ENCODE peak calls at places on chromosomes 16 and 17, in ten cellular contexts. I is left ventricle myocardium inferior, Q is body of pancreas, Y is astrocyte, T is AG04450, B is HFF-Myc, O is cardiac muscle cell, C is thoracic aorta, E is AG10803, G is foreskin fibroblast. S is an unnamed sample.

GRCh38 chr16:85175724-85176233 is 63.5 kb upstream of the CIBAR2 start:
- DNase-seq in I (no peak), Q (no peak), Y (no peak), T (no peak), B (no peak), O (no peak), C (no peak), E (no peak), G (no peak), S (no peak)

GRCh38 chr16:15636392-15636873 is 6.5 kb downstream of the MARF1 start:
- DNase-seq in I (no peak), Q (no peak), Y (no peak), T (no peak), B (no peak), O (no peak), C (no peak), E (no peak), G (no peak), S (no peak)

GRCh38 chr16:82776466-82777146 is 149.8 kb downstream of the CDH13 start:
- DNase-seq in I (no peak), Q (no peak), Y (no peak), T (no peak), B (no peak), O (no peak), C (no peak), E (no peak), G (no peak), S (no peak)

GRCh38 chr16:56944954-56945839 is 13.3 kb downstream of the HERPUD1 start:
- DNase-seq in I (no peak), Q (peak; percentile 62), Y (no peak), T (no peak), B (no peak), O (no peak), C (no peak), E (no peak), G (no peak), S (no peak)

GRCh38 chr16:2246301-2246885 is 5.0 kb downstream of the ECI1 start:
- DNase-seq in I (no peak), Q (no peak), Y (no peak), T (no peak), B (no peak), O (no peak), C (no peak), E (no peak), G (no peak), S (no peak)

GRCh38 chr17:55398689-55399088 is 22.9 kb downstream of the MMD start:
- DNase-seq in I (no peak), Q (no peak), Y (peak; percentile 37), T (no peak), B (no peak), O (peak; percentile 67), C (no peak), E (peak; percentile 3), G (no peak), S (no peak)

GRCh38 chr16:15466131-15466530 is 31.7 kb downstream of the BMERB1 start:
- DNase-seq in I (no peak), Q (no peak), Y (no peak), T (no peak), B (no peak), O (no peak), C (no peak), E (no peak), G (no peak), S (no peak)

GRCh38 chr17:77864234-77865108 is 94.0 kb upstream of the TNRC6C start:
- DNase-seq in I (no peak), Q (no peak), Y (no peak), T (no peak), B (no peak), O (no peak), C (no peak), E (no peak), G (no peak), S (no peak)

GRCh38 chr16:1674751-1675664 is 3.1 kb upstream of the JPT2 start:
- DNase-seq in I (no peak), Q (no peak), Y (peak; percentile 80), T (peak; percentile 27), B (peak; percentile 33), O (no peak), C (no peak), E (peak; percentile 45), G (peak; percentile 65), S (no peak)

GRCh38 chr17:44149750-44150329 is 8.1 kb downstream of the HROB start:
- DNase-seq in I (no peak), Q (no peak), Y (no peak), T (no peak), B (no peak), O (no peak), C (no peak), E (no peak), G (no peak), S (no peak)

GRCh38 chr16:78895661-78896060 is 704.9 kb downstream of the MAF start:
- DNase-seq in I (no peak), Q (no peak), Y (no peak), T (no peak), B (no peak), O (no peak), C (no peak), E (no peak), G (no peak), S (no peak)

GRCh38 chr16:11224894-11225676 is 30.9 kb downstream of the SOCS1 start:
- DNase-seq in I (peak; percentile 26), Q (no peak), Y (no peak), T (no peak), B (no peak), O (no peak), C (no peak), E (no peak), G (no peak), S (no peak)

DNA sequence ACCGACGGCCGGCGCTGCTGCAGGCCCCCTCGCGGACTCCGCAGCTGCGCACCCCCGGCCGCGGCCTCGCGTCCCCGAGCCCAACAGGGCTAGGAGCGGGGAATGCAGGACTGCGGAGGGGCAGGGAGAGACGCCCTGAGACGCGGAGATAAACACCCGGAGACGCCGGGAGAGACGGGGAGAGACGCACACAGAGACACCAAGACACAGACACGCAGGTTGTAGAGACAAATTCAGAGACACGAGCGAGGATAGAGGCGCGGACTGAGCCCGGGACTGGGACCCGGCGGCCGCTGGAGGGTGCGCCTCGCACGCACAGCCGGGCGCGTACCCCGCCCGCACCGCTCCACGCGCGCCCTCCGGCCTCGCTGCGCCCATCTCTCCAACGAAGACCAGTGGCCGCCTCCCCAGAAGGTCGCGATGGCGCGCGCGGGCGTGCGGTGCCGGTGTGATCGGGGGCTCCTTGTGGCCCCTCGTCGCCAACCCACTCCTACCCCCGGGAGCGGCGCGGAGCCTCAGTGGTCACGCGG is 902 bp downstream of the STAC2 start:
- DNase-seq in I (no peak), Q (no peak), Y (no peak), T (no peak), B (no peak), O (no peak), C (no peak), E (no peak), G (no peak), S (no peak)
- H3K4me3 ChIP-seq in I (peak overlapping the region; percentile 66), Q (no peak overlapping the region), Y (no peak overlapping the region), T (no peak overlapping the region), B (no peak overlapping the region), O (peak overlapping the region; percentile 40), C (peak overlapping the region; percentile 78), E (no peak overlapping the region), G (no peak overlapping the region), S (peak overlapping the region; percentile 23)

DNA sequence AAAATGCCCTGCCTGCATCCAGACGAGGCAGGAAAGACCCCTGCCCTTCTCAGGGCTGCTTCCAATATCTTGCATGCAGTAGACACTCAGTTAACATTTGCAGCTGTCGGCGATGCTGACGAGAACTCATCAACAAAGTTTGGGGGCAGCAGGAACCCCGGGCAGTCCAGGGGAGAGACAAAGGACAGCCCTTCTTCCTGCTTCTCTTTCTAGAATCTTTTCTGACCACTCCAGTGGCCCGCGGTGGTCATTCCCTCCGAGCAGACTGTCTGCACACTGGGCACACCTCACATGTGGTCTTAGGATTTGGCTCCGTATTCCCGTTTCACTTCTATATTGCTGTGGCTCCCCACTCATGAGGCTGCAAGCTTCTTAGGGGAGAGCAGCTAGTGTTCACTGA is 31.0 kb upstream of the MFSD6L start:
- DNase-seq in I (no peak), Q (no peak), Y (no peak), T (no peak), B (no peak), O (no peak), C (no peak), E (no peak), G (no peak), S (no peak)
- H3K4me3 ChIP-seq in I (no peak overlapping the region), Q (no peak overlapping the region), Y (no peak overlapping the region), T (no peak overlapping the region), B (no peak overlapping the region), O (no peak overlapping the region), C (no peak overlapping the region), E (no peak overlapping the region), G (no peak overlapping the region), S (no peak overlapping the region)

DNA sequence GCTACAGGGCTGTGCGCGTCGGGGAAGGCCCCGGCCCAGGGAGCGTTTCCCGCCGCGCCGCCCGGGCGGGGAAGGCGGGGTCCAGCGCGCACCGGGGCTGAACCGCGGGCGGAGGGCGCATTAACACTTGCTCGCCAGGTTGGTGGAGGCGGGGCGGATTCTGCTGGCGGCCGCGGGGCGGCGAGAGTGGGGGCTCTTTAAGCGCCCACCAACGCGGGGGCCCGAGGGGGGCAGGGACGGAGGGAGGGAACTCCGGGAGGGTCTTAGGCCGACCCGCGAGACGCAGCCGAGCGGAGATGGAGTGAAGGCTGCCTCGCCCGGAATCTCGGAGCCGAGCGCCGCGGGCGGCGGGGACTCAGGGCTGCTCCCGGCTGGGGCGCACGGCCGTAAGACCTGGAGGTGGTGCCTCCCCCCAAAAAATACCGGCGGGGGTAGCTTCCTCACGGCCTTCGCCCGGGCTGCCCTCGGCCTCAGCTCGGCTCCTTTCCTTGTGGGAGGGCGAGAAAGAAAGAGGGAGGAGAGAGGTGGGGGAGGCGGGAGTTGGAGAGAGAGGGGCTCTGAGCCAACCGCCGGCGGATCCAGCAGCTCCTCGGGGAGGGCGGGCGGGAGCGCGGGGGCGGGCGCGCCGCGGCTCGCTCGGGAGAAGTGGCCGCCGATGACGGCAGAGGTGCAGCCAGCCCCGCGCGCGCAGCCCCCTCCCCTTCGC is 415 bp upstream of the FOXF1 start:
- DNase-seq in I (peak; percentile 37), Q (peak; percentile 39), Y (peak; percentile 85), T (peak; percentile 93), B (peak; percentile 65), O (peak; percentile 64), C (no peak), E (peak; percentile 72), G (peak; percentile 69), S (no peak)
- H3K4me3 ChIP-seq in I (peak overlapping the region; percentile 77), Q (peak overlapping the region; percentile 32), Y (peak overlapping the region; percentile 61), T (peak overlapping the region; percentile 95), B (peak overlapping the region; percentile 78), O (peak overlapping the region; percentile 34), C (peak overlapping the region; percentile 73), E (peak overlapping the region; percentile 64), G (peak overlapping the region; percentile 63), S (peak overlapping the region; percentile 41)

DNA sequence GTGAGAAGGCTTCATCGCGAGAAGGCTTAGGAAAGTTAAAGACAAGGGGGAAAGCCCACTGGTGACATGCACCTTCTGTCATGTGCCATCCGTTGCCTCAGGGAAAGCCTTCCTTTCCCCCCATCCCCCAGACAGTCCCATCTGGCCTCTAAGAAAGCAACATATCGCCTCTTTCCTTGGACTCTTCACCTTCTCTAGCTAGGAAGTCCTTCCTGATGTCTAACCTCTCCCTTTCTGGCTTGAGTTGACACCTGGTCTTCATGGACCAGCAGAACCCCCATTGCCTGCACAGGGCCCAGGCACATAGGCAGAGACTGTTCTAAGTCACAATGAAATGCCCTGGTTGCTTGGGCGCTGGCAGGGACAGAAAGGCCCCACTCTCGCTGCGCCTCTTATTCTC is 2.2 kb downstream of the FOXN1 start:
- DNase-seq in I (no peak), Q (no peak), Y (no peak), T (no peak), B (no peak), O (no peak), C (no peak), E (no peak), G (no peak), S (no peak)
- H3K4me3 ChIP-seq in I (no peak overlapping the region), Q (no peak overlapping the region), Y (no peak overlapping the region), T (no peak overlapping the region), B (no peak overlapping the region), O (no peak overlapping the region), C (no peak overlapping the region), E (no peak overlapping the region), G (no peak overlapping the region), S (no peak overlapping the region)

S was measured in epithelial cell of proximal tubule.